ENCODE peak calls at places on chromosomes 3 and 15, in seven cellular contexts. Z is IMR-90, U is neuronal stem cell, E is H9, T is mesendoderm, F is H1, X is trophoblast cell. C is an unnamed sample.

GRCh38 chr3:194035406-194036138 is 100.4 kb upstream of the HES1 start:
- DNase-seq in Z (no peak), U (no peak), E (no peak), T (no peak), F (no peak), X (no peak), C (no peak)

GRCh38 chr3:114418724-114419543 is 125.1 kb downstream of the TIGIT start:
- DNase-seq in Z (peak; percentile 95), U (peak; percentile 39), E (no peak), T (peak; percentile 76), F (no peak), X (peak; percentile 49), C (peak; percentile 85)

GRCh38 chr3:53806182-53807116 is 39.8 kb downstream of the CHDH start:
- DNase-seq in Z (peak; percentile 82), U (no peak), E (no peak), T (no peak), F (no peak), X (peak; percentile 38), C (peak; percentile 29)

GRCh38 chr3:146803746-146804145 is 198.6 kb upstream of the PLSCR5 start:
- DNase-seq in Z (peak; percentile 60), U (no peak), E (no peak), T (peak; percentile 47), F (peak; percentile 7), X (peak; percentile 20), C (peak; percentile 79)

GRCh38 chr15:58498821-58499580 is 67.2 kb downstream of the LIPC start:
- DNase-seq in Z (peak; percentile 98), U (no peak), E (no peak), T (no peak), F (no peak), X (peak; percentile 46), C (peak; percentile 99)

GRCh38 chr3:17820275-17820674 is 77.8 kb upstream of the TBC1D5 start:
- DNase-seq in Z (no peak), U (no peak), E (no peak), T (no peak), F (no peak), X (no peak), C (peak; percentile 26)

GRCh38 chr3:172334743-172335142 is 113.5 kb downstream of the GHSR start:
- DNase-seq in Z (no peak), U (no peak), E (no peak), T (no peak), F (no peak), X (no peak), C (no peak)

GRCh38 chr3:133283958-133284807 is 115.7 kb upstream of the BFSP2 start:
- DNase-seq in Z (peak; percentile 36), U (peak; percentile 18), E (peak; percentile 63), T (peak; percentile 85), F (peak; percentile 25), X (no peak), C (no peak)

GRCh38 chr3:27544372-27544865 is 60.2 kb upstream of the SLC4A7 start:
- DNase-seq in Z (peak; percentile 68), U (no peak), E (no peak), T (no peak), F (no peak), X (no peak), C (peak; percentile 25)

GRCh38 chr15:51904931-51905330 is 66.6 kb downstream of the LEO1 start:
- DNase-seq in Z (peak; percentile 47), U (no peak), E (no peak), T (no peak), F (no peak), X (no peak), C (no peak)

GRCh38 chr3:185308126-185308754 is 54.4 kb upstream of the EHHADH start:
- DNase-seq in Z (peak; percentile 55), U (peak; percentile 63), E (peak; percentile 76), T (peak; percentile 86), F (peak; percentile 34), X (peak; percentile 64), C (peak; percentile 71)

GRCh38 chr15:61327019-61327631 is 98.0 kb upstream of the RORA start:
- DNase-seq in Z (no peak), U (no peak), E (no peak), T (no peak), F (no peak), X (no peak), C (no peak)

GRCh38 chr15:32877620-32878019 is 159.8 kb downstream of the GREM1 start:
- DNase-seq in Z (no peak), U (no peak), E (no peak), T (no peak), F (no peak), X (no peak), C (no peak)

GRCh38 chr3:191648787-191649186 is 187.8 kb downstream of the PYDC2 start:
- DNase-seq in Z (no peak), U (no peak), E (no peak), T (no peak), F (no peak), X (no peak), C (no peak)

GRCh38 chr15:63950911-63951481 is 95.3 kb downstream of the DAPK2 start:
- DNase-seq in Z (peak; percentile 87), U (no peak), E (no peak), T (no peak), F (no peak), X (no peak), C (peak; percentile 60)

GRCh38 chr3:42979044-42979962 is at the start of gene GASK1A:
- DNase-seq in Z (no peak), U (peak; percentile 41), E (peak; percentile 77), T (peak; percentile 81), F (no peak), X (peak; percentile 1), C (no peak)

GRCh38 chr15:70252056-70252935 is 154.6 kb upstream of the TLE3 start:
- DNase-seq in Z (no peak), U (no peak), E (no peak), T (no peak), F (no peak), X (no peak), C (no peak)

GRCh38 chr3:105798381-105798934 is 70.4 kb downstream of the CBLB start:
- DNase-seq in Z (no peak), U (peak; percentile 23), E (no peak), T (no peak), F (no peak), X (no peak), C (no peak)

GRCh38 chr3:131470377-131470776 is 32.4 kb downstream of the MRPL3 start:
- DNase-seq in Z (no peak), U (no peak), E (no peak), T (no peak), F (no peak), X (no peak), C (no peak)
- H2BK120ac ChIP-seq in Z (no peak overlapping the region), U (no peak overlapping the region), E (no peak overlapping the region), T (no peak overlapping the region), F (no peak overlapping the region), X (no peak overlapping the region), C (no peak overlapping the region)

GRCh38 chr15:38652183-38652794 is 87.7 kb upstream of the RASGRP1 start:
- DNase-seq in Z (no peak), U (no peak), E (no peak), T (no peak), F (no peak), X (no peak), C (no peak)
- H2BK120ac ChIP-seq in Z (no peak overlapping the region), U (no peak overlapping the region), E (no peak overlapping the region), T (no peak overlapping the region), F (no peak overlapping the region), X (no peak overlapping the region), C (no peak overlapping the region)

GRCh38 chr3:195209836-195210551 is 61.0 kb downstream of the XXYLT1 start:
- DNase-seq in Z (peak; percentile 60), U (no peak), E (no peak), T (no peak), F (no peak), X (no peak), C (peak; percentile 25)
- H2BK120ac ChIP-seq in Z (peak overlapping the region; percentile 97), U (peak overlapping the region; percentile 58), E (no peak overlapping the region), T (no peak overlapping the region), F (no peak overlapping the region), X (no peak overlapping the region), C (peak overlapping the region; percentile 36)

GRCh38 chr3:195879416-195880036 is 28.8 kb downstream of the TNK2 start:
- DNase-seq in Z (no peak), U (no peak), E (no peak), T (no peak), F (no peak), X (no peak), C (no peak)
- H2BK120ac ChIP-seq in Z (no peak overlapping the region), U (no peak overlapping the region), E (no peak overlapping the region), T (no peak overlapping the region), F (no peak overlapping the region), X (no peak overlapping the region), C (no peak overlapping the region)

DNA sequence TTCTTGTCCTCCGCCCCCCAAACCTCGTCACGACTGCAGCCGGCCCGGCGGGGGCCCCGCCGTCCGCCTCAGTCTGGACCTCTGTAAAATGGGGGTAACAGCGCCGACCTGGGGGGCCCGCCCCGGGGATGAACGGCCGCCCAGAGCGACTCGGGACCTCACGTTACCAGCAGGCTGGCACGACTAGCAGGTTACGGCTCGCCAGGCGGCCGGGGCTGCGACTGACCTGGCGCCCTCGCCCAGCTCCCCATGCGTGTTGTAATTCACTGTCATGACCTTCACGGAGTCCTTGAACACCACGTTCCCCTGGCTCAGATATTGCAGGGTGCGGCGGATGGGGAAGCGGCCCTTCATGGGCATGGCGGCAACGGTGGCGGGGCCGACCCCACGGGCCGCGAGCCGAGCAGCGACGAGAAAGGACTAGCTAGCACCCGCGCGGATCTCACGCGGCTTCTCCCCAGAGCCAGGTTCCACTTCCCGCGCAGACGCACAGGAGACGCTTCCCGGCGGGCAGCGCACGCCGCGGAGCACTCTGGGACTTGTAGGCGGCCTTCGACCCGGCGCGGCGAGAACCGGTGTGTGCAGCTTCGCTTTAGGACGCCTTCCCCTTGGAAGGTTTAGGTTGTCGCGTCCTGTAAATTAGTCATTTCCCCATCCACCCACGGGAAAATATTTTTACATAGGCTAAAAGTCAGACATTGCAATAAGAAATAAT is at the start of gene MRPS25:
- DNase-seq in Z (peak; percentile 92), U (peak; percentile 78), E (peak; percentile 91), T (peak; percentile 95), F (peak; percentile 53), X (peak; percentile 97), C (peak; percentile 93)
- H2BK120ac ChIP-seq in Z (peak within 1 kb of the TSS; percentile 24), U (no peak within 1 kb of the TSS), E (no peak within 1 kb of the TSS), T (no peak within 1 kb of the TSS), F (no peak within 1 kb of the TSS), X (peak within 1 kb of the TSS; percentile 9), C (peak within 1 kb of the TSS; percentile 2)

DNA sequence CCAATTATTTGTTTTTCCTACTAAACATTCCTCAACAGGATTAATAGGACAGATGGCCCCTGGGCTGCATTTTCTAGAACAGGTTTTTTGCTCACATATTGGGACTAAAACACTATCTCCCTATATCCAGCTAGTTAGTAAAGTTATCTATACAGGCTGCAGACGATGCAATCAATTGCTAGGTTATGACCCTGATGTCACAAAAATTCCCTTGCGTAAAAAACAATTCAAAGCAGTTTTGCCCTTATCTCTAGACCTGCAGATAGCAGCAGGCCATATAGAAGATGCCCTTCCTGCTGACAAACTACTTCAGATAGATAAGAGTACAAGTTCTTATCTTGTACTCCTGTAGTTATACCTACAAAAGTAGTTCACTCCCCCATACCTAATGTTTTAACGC is 221.5 kb downstream of the DTWD1 start:
- DNase-seq in Z (no peak), U (no peak), E (no peak), T (peak; percentile 50), F (no peak), X (peak; percentile 70), C (no peak)
- H2BK120ac ChIP-seq in Z (no peak overlapping the region), U (no peak overlapping the region), E (no peak overlapping the region), T (no peak overlapping the region), F (no peak overlapping the region), X (no peak overlapping the region), C (no peak overlapping the region)